ENCODE peak calls at places on chromosomes 16 and 17, in six cellular contexts. One of them, this sample, is unnamed. For H3K4me1 and H3K36me3, the result is how much of the 10 kb centered on the place peaks cover.

GRCh38 chr17:7858487-7858832 is 657 bp downstream of the CYB5D1 start:
- DNase-seq in psoas muscle: peak
- DNase-seq in SJSA1: no peak
- DNase-seq in gastrocnemius medialis: no peak
- DNase-seq in colonic mucosa: peak
- DNase-seq in Peyer's patch: peak
- DNase-seq in this sample: no peak

GRCh38 chr17:21370430-21370829 is 5.7 kb upstream of the KCNJ12 start:
- DNase-seq in colonic mucosa: no peak
- DNase-seq in gastrocnemius medialis: no peak
- DNase-seq in Peyer's patch: no peak
- DNase-seq in SJSA1: no peak
- DNase-seq in psoas muscle: peak
- DNase-seq in this sample: no peak

GRCh38 chr17:21125862-21126261 is 902 bp upstream of the DHRS7B start:
- DNase-seq in SJSA1: no peak
- DNase-seq in Peyer's patch: peak
- DNase-seq in colonic mucosa: no peak
- DNase-seq in psoas muscle: no peak
- DNase-seq in gastrocnemius medialis: no peak
- DNase-seq in this sample: peak

GRCh38 chr17:78785663-78786057 is 3.6 kb upstream of the CYTH1 start:
- DNase-seq in gastrocnemius medialis: no peak
- DNase-seq in psoas muscle: no peak
- DNase-seq in Peyer's patch: no peak
- DNase-seq in SJSA1: no peak
- DNase-seq in colonic mucosa: no peak
- DNase-seq in this sample: no peak

GRCh38 chr17:61517265-61517664 is 65.0 kb downstream of the TBX4 start:
- DNase-seq in psoas muscle: no peak
- DNase-seq in gastrocnemius medialis: no peak
- DNase-seq in SJSA1: no peak
- DNase-seq in colonic mucosa: no peak
- DNase-seq in Peyer's patch: no peak
- DNase-seq in this sample: no peak

GRCh38 chr16:4733747-4734062 is 366 bp downstream of the ANKS3 start:
- DNase-seq in SJSA1: no peak
- DNase-seq in gastrocnemius medialis: no peak
- DNase-seq in colonic mucosa: no peak
- DNase-seq in psoas muscle: no peak
- DNase-seq in Peyer's patch: peak
- DNase-seq in this sample: no peak

GRCh38 chr17:82831041-82831817 is 8.6 kb downstream of the ZNF750 start:
- DNase-seq in SJSA1: no peak
- DNase-seq in Peyer's patch: no peak
- DNase-seq in colonic mucosa: no peak
- DNase-seq in psoas muscle: no peak
- DNase-seq in gastrocnemius medialis: no peak
- DNase-seq in this sample: no peak

GRCh38 chr17:57783338-57783742 is 38.2 kb upstream of the CCDC182 start:
- DNase-seq in psoas muscle: peak
- DNase-seq in Peyer's patch: peak
- DNase-seq in colonic mucosa: peak
- DNase-seq in gastrocnemius medialis: peak
- DNase-seq in SJSA1: peak
- DNase-seq in this sample: peak

GRCh38 chr17:5631958-5632357 is 47.6 kb upstream of the NLRP1 start:
- DNase-seq in psoas muscle: no peak
- DNase-seq in colonic mucosa: no peak
- DNase-seq in gastrocnemius medialis: no peak
- DNase-seq in Peyer's patch: no peak
- DNase-seq in SJSA1: no peak
- DNase-seq in this sample: no peak

GRCh38 chr16:23516366-23517137 is 6.3 kb upstream of the GGA2 start:
- DNase-seq in SJSA1: no peak
- DNase-seq in Peyer's patch: peak
- DNase-seq in colonic mucosa: no peak
- DNase-seq in psoas muscle: no peak
- DNase-seq in gastrocnemius medialis: no peak
- DNase-seq in this sample: no peak

GRCh38 chr16:1674306-1674705 is 3.8 kb upstream of the JPT2 start:
- DNase-seq in psoas muscle: no peak
- DNase-seq in gastrocnemius medialis: no peak
- DNase-seq in SJSA1: peak
- DNase-seq in Peyer's patch: no peak
- DNase-seq in colonic mucosa: no peak
- DNase-seq in this sample: no peak

GRCh38 chr17:15233022-15233805 is 31.9 kb downstream of the PMP22 start:
- DNase-seq in gastrocnemius medialis: no peak
- DNase-seq in psoas muscle: peak
- DNase-seq in colonic mucosa: no peak
- DNase-seq in SJSA1: no peak
- DNase-seq in Peyer's patch: no peak
- DNase-seq in this sample: no peak

GRCh38 chr17:33967608-33968349 is 287.3 kb upstream of the CCL2 start:
- DNase-seq in SJSA1: no peak
- DNase-seq in gastrocnemius medialis: no peak
- DNase-seq in colonic mucosa: no peak
- DNase-seq in psoas muscle: no peak
- DNase-seq in Peyer's patch: no peak
- DNase-seq in this sample: no peak

GRCh38 chr17:76385892-76386786 is 1.7 kb downstream of the SPHK1 start:
- DNase-seq in colonic mucosa: peak
- DNase-seq in gastrocnemius medialis: peak
- DNase-seq in SJSA1: peak
- DNase-seq in Peyer's patch: peak
- DNase-seq in psoas muscle: peak
- DNase-seq in this sample: peak

GRCh38 chr17:28563475-28563874 is 7.8 kb downstream of the PIGS start:
- DNase-seq in gastrocnemius medialis: no peak
- DNase-seq in SJSA1: no peak
- DNase-seq in Peyer's patch: no peak
- DNase-seq in colonic mucosa: no peak
- DNase-seq in psoas muscle: no peak
- DNase-seq in this sample: no peak

GRCh38 chr16:67141391-67141790 is 9.4 kb downstream of the B3GNT9 start:
- DNase-seq in colonic mucosa: no peak
- DNase-seq in psoas muscle: peak
- DNase-seq in gastrocnemius medialis: no peak
- DNase-seq in Peyer's patch: no peak
- DNase-seq in SJSA1: no peak
- DNase-seq in this sample: no peak

GRCh38 chr16:47928008-47928407 is 227.8 kb downstream of the ABCC12 start:
- DNase-seq in gastrocnemius medialis: no peak
- DNase-seq in Peyer's patch: no peak
- DNase-seq in psoas muscle: no peak
- DNase-seq in SJSA1: no peak
- DNase-seq in colonic mucosa: no peak
- DNase-seq in this sample: no peak

GRCh38 chr17:57722704-57723043 is 22.4 kb downstream of the CCDC182 start:
- DNase-seq in Peyer's patch: no peak
- DNase-seq in colonic mucosa: no peak
- DNase-seq in psoas muscle: no peak
- DNase-seq in SJSA1: no peak
- DNase-seq in gastrocnemius medialis: no peak
- DNase-seq in this sample: no peak

GRCh38 chr16:30659507-30660423 is 1.5 kb downstream of the FBRS start:
- DNase-seq in colonic mucosa: peak
- DNase-seq in SJSA1: no peak
- DNase-seq in psoas muscle: peak
- DNase-seq in Peyer's patch: peak
- DNase-seq in gastrocnemius medialis: no peak
- DNase-seq in this sample: peak

GRCh38 chr17:41521574-41522261 is 3.0 kb upstream of the KRT15 start:
- DNase-seq in Peyer's patch: no peak
- DNase-seq in gastrocnemius medialis: no peak
- DNase-seq in colonic mucosa: peak
- DNase-seq in SJSA1: peak
- DNase-seq in psoas muscle: no peak
- DNase-seq in this sample: no peak

GRCh38 chr16:10834130-10834529 is 15.5 kb upstream of the TVP23A start:
- DNase-seq in Peyer's patch: no peak
- DNase-seq in psoas muscle: no peak
- DNase-seq in SJSA1: no peak
- DNase-seq in colonic mucosa: no peak
- DNase-seq in gastrocnemius medialis: no peak
- DNase-seq in this sample: no peak

GRCh38 chr16:17375388-17376304 is 95.1 kb downstream of the XYLT1 start:
- DNase-seq in gastrocnemius medialis: no peak
- DNase-seq in psoas muscle: no peak
- DNase-seq in colonic mucosa: no peak
- DNase-seq in Peyer's patch: no peak
- DNase-seq in SJSA1: no peak
- DNase-seq in this sample: no peak

GRCh38 chr17:82867763-82868325 is 28.0 kb upstream of the ZNF750 start:
- DNase-seq in SJSA1: no peak
- DNase-seq in Peyer's patch: no peak
- DNase-seq in psoas muscle: peak
- DNase-seq in gastrocnemius medialis: no peak
- DNase-seq in colonic mucosa: no peak
- DNase-seq in this sample: no peak

GRCh38 chr17:19723967-19724366 is 7.6 kb upstream of the SLC47A2 start:
- DNase-seq in gastrocnemius medialis: no peak
- DNase-seq in Peyer's patch: no peak
- DNase-seq in colonic mucosa: no peak
- DNase-seq in SJSA1: no peak
- DNase-seq in psoas muscle: peak
- DNase-seq in this sample: no peak

GRCh38 chr16:66196770-66197169 is 169.7 kb upstream of the CDH5 start:
- DNase-seq in psoas muscle: no peak
- DNase-seq in colonic mucosa: no peak
- DNase-seq in Peyer's patch: no peak
- DNase-seq in SJSA1: no peak
- DNase-seq in gastrocnemius medialis: no peak
- DNase-seq in this sample: no peak

GRCh38 chr17:2421315-2422147 is 20.7 kb upstream of the MNT start:
- DNase-seq in colonic mucosa: no peak
- DNase-seq in psoas muscle: peak
- DNase-seq in Peyer's patch: no peak
- DNase-seq in SJSA1: no peak
- DNase-seq in gastrocnemius medialis: no peak
- DNase-seq in this sample: no peak

GRCh38 chr17:44988256-44988942 is 20.3 kb upstream of the C1QL1 start:
- DNase-seq in Peyer's patch: no peak
- DNase-seq in psoas muscle: no peak
- DNase-seq in SJSA1: no peak
- DNase-seq in gastrocnemius medialis: no peak
- DNase-seq in colonic mucosa: no peak
- DNase-seq in this sample: no peak

GRCh38 chr16:19583665-19584300 is 28.3 kb downstream of the VPS35L start:
- DNase-seq in gastrocnemius medialis: no peak
- DNase-seq in Peyer's patch: no peak
- DNase-seq in SJSA1: no peak
- DNase-seq in psoas muscle: no peak
- DNase-seq in colonic mucosa: peak
- DNase-seq in this sample: peak

GRCh38 chr17:32609085-32609484 is 122.3 kb downstream of the CDK5R1 start:
- DNase-seq in Peyer's patch: peak
- DNase-seq in colonic mucosa: peak
- DNase-seq in SJSA1: no peak
- DNase-seq in gastrocnemius medialis: peak
- DNase-seq in psoas muscle: peak
- DNase-seq in this sample: peak

GRCh38 chr16:65066646-65067045 is 55.2 kb downstream of the CDH11 start:
- DNase-seq in colonic mucosa: no peak
- DNase-seq in gastrocnemius medialis: no peak
- DNase-seq in psoas muscle: no peak
- DNase-seq in SJSA1: no peak
- DNase-seq in Peyer's patch: no peak
- DNase-seq in this sample: no peak
- H3K4me1 ChIP-seq in colonic mucosa: under half
- H3K4me1 ChIP-seq in gastrocnemius medialis: under half
- H3K4me1 ChIP-seq in psoas muscle: under half
- H3K4me1 ChIP-seq in SJSA1: under half
- H3K4me1 ChIP-seq in Peyer's patch: under half
- H3K4me1 ChIP-seq in this sample: under half

DNA sequence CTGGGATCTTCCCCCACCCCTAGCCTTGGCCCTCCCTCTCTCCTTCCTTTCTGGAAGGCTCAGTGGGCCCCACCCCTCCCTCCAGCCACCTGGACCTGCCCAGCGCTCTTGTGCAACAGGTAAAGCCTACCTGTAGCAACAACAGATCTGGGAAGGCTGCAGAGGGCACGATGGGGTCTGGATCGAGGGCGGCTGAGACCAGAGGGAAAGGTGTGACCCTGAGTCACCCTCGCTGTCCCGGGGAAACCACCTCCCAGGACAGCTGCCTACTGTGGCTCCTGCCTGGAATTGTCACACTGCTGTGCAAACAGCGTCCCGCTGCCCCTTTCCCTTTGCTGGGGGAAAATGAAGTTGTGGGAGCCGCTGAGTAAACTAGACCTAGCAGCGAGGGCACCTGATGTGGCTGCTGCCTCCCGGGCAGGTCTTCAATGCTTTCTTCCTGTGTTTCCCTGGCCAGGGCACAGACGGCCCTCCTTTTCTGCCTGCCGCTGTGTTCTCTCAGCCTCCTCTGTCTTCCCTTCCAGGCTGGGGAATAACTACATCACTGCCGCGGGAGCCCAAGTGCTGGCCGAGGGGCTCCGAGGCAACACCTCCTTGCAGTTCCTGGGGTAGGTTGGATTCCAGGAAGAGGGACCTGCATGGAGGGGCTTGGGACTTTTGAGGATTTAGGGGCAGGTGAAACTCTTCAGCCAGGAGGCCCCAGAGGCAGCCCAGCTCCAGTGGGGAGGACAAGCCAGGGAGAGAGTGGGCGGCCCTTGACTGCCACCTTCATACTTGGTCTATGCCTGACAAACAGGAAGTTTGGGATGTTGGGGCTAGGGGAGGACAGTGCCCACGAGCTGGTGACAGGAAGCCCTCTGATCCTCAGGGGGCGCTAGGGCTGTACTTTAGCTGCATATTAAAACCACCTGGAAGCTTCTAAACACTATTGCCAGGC is 22.2 kb upstream of the CYLD start:
- DNase-seq in gastrocnemius medialis: no peak
- DNase-seq in SJSA1: no peak
- DNase-seq in psoas muscle: no peak
- DNase-seq in colonic mucosa: peak
- DNase-seq in Peyer's patch: no peak
- DNase-seq in this sample: peak
- H3K27ac ChIP-seq in gastrocnemius medialis: no peak
- H3K27ac ChIP-seq in SJSA1: no peak
- H3K27ac ChIP-seq in psoas muscle: no peak
- H3K27ac ChIP-seq in colonic mucosa: no peak
- H3K27ac ChIP-seq in Peyer's patch: no peak
- H3K27ac ChIP-seq in this sample: no peak

GRCh38 chr16:57153841-57154240 is 32.0 kb downstream of the PSME3IP1 start:
- DNase-seq in Peyer's patch: no peak
- DNase-seq in psoas muscle: no peak
- DNase-seq in SJSA1: no peak
- DNase-seq in gastrocnemius medialis: no peak
- DNase-seq in colonic mucosa: no peak
- DNase-seq in this sample: no peak
- H3K36me3 ChIP-seq in Peyer's patch: under half
- H3K36me3 ChIP-seq in psoas muscle: half or more
- H3K36me3 ChIP-seq in SJSA1: half or more
- H3K36me3 ChIP-seq in gastrocnemius medialis: under half
- H3K36me3 ChIP-seq in colonic mucosa: under half
- H3K36me3 ChIP-seq in this sample: under half

GRCh38 chr17:55727920-55728319 is 5.3 kb upstream of the TMEM100 start:
- DNase-seq in colonic mucosa: no peak
- DNase-seq in Peyer's patch: no peak
- DNase-seq in psoas muscle: no peak
- DNase-seq in gastrocnemius medialis: no peak
- DNase-seq in SJSA1: no peak
- DNase-seq in this sample: no peak
- H3K4me1 ChIP-seq in colonic mucosa: under half
- H3K4me1 ChIP-seq in Peyer's patch: under half
- H3K4me1 ChIP-seq in psoas muscle: under half
- H3K4me1 ChIP-seq in gastrocnemius medialis: under half
- H3K4me1 ChIP-seq in SJSA1: half or more
- H3K4me1 ChIP-seq in this sample: under half

This sample was measured in naive thymus-derived CD4-positive, alpha-beta T cell.